ENCODE peak calls at places on chromosomes 13 and 19, in eight cellular contexts. Y is fibroblast of the conjunctiva; G is activated CD4-positive, alpha-beta T cell treated with anti-CD3 and anti-CD28 coated beads, Interleukin-2, amount 50 U/mL, for 1 hour; V is omental fat pad; K is stimulated activated CD4-positive, alpha-beta T cell treated with anti-CD3 and anti-CD28 coated beads, TNF-alpha, amount 100 ng/mL, for 48 hours; B is activated T-helper 1 cell treated with Interleukin-2 at 50 U/mL for 16 hours; A is Peyer's patch; L is activated gamma-delta T cell treated with Interleukin-2 at 50 U/mL for 16 hours. C is an unnamed sample.

GRCh38 chr13:106034201-106034600 is 501.3 kb downstream of the EFNB2 start:
- DNase-seq in V (no peak), K (no peak), Y (no peak), B (no peak), L (no peak), G (no peak), A (no peak), C (no peak)

GRCh38 chr13:23512762-23513395 is 57.3 kb upstream of the TNFRSF19 start:
- DNase-seq in A (no peak), K (no peak), L (no peak), B (no peak), Y (no peak), V (no peak), G (no peak), C (no peak)

GRCh38 chr19:932647-933552 is 7.1 kb downstream of the ARID3A start:
- DNase-seq in G (peak), V (no peak), A (peak), K (no peak), B (no peak), L (peak), Y (peak), C (peak)

GRCh38 chr13:77033717-77034302 is 6.9 kb upstream of the FBXL3 start:
- DNase-seq in Y (no peak), B (no peak), G (no peak), L (no peak), A (no peak), K (no peak), V (no peak), C (no peak)

GRCh38 chr13:59038824-59039223 is 1124.9 kb downstream of the DIAPH3 start:
- DNase-seq in G (no peak), L (no peak), A (no peak), K (no peak), V (no peak), Y (no peak), B (no peak), C (no peak)

GRCh38 chr13:101298517-101298916 is 117.8 kb downstream of the NALCN start:
- DNase-seq in B (no peak), G (no peak), A (no peak), L (no peak), Y (no peak), V (no peak), K (no peak), C (peak)

GRCh38 chr19:43784981-43785808 is 4.4 kb upstream of the KCNN4 start:
- DNase-seq in L (peak), A (peak), G (no peak), V (no peak), Y (peak), B (no peak), K (no peak), C (no peak)

GRCh38 chr19:19171821-19172532 is 1.9 kb upstream of the MEF2B start:
- DNase-seq in A (no peak), L (no peak), B (no peak), Y (peak), V (no peak), K (no peak), G (no peak), C (no peak)

GRCh38 chr19:17758528-17758927 is 7.3 kb downstream of the FCHO1 start:
- DNase-seq in V (no peak), L (no peak), K (no peak), B (no peak), G (no peak), A (no peak), Y (no peak), C (no peak)

GRCh38 chr13:38970380-38971051 is 20.1 kb downstream of the STOML3 start:
- DNase-seq in G (no peak), A (no peak), K (no peak), B (no peak), L (no peak), V (no peak), Y (no peak), C (no peak)

GRCh38 chr19:45826934-45827333 is 11.8 kb upstream of the RSPH6A start:
- DNase-seq in L (no peak), B (no peak), Y (no peak), A (no peak), G (no peak), K (no peak), V (no peak), C (no peak)